ENCODE peak calls at places on chromosomes 13 and 19, in eight cellular contexts. One of them, this sample, is unnamed.

GRCh38 chr19:3366104-3366760 is at the start of gene NFIC:
- DNase-seq in neuronal stem cell: no peak
- DNase-seq in amniotic stem cell: peak
- DNase-seq in stimulated activated CD8-positive, alpha-beta memory T cell treated with anti-CD3 and anti-CD28 coated beads, Interleukin-2, amount 100 ng/mL, for 48 hours: no peak
- DNase-seq in CD8-positive, alpha-beta T cell: peak
- DNase-seq in NCI-H526: peak
- DNase-seq in non-pigmented ciliary epithelial cell: no peak
- DNase-seq in stimulated activated CD4-positive, alpha-beta T cell treated with anti-CD3 and anti-CD28 coated beads, Interleukin-4, amount 100 ng/mL, for 4 hours: peak
- DNase-seq in this sample: peak

GRCh38 chr19:18473003-18473705 is 35.2 kb upstream of the ISYNA1 start:
- DNase-seq in stimulated activated CD4-positive, alpha-beta T cell treated with anti-CD3 and anti-CD28 coated beads, Interleukin-4, amount 100 ng/mL, for 4 hours: no peak
- DNase-seq in CD8-positive, alpha-beta T cell: no peak
- DNase-seq in NCI-H526: no peak
- DNase-seq in stimulated activated CD8-positive, alpha-beta memory T cell treated with anti-CD3 and anti-CD28 coated beads, Interleukin-2, amount 100 ng/mL, for 48 hours: no peak
- DNase-seq in amniotic stem cell: no peak
- DNase-seq in non-pigmented ciliary epithelial cell: no peak
- DNase-seq in neuronal stem cell: no peak
- DNase-seq in this sample: no peak

GRCh38 chr19:1913781-1914577 is 8.8 kb downstream of the ADAT3 start:
- DNase-seq in amniotic stem cell: no peak
- DNase-seq in neuronal stem cell: no peak
- DNase-seq in stimulated activated CD8-positive, alpha-beta memory T cell treated with anti-CD3 and anti-CD28 coated beads, Interleukin-2, amount 100 ng/mL, for 48 hours: no peak
- DNase-seq in NCI-H526: no peak
- DNase-seq in CD8-positive, alpha-beta T cell: no peak
- DNase-seq in stimulated activated CD4-positive, alpha-beta T cell treated with anti-CD3 and anti-CD28 coated beads, Interleukin-4, amount 100 ng/mL, for 4 hours: no peak
- DNase-seq in non-pigmented ciliary epithelial cell: no peak
- DNase-seq in this sample: no peak

GRCh38 chr19:49017666-49018351 is 918 bp upstream of the LHB start:
- DNase-seq in amniotic stem cell: peak
- DNase-seq in stimulated activated CD8-positive, alpha-beta memory T cell treated with anti-CD3 and anti-CD28 coated beads, Interleukin-2, amount 100 ng/mL, for 48 hours: peak
- DNase-seq in CD8-positive, alpha-beta T cell: peak
- DNase-seq in non-pigmented ciliary epithelial cell: no peak
- DNase-seq in neuronal stem cell: no peak
- DNase-seq in stimulated activated CD4-positive, alpha-beta T cell treated with anti-CD3 and anti-CD28 coated beads, Interleukin-4, amount 100 ng/mL, for 4 hours: peak
- DNase-seq in NCI-H526: peak
- DNase-seq in this sample: peak

GRCh38 chr13:43961909-43962308 is 82.2 kb downstream of the LACC1 start:
- DNase-seq in CD8-positive, alpha-beta T cell: no peak
- DNase-seq in non-pigmented ciliary epithelial cell: no peak
- DNase-seq in stimulated activated CD8-positive, alpha-beta memory T cell treated with anti-CD3 and anti-CD28 coated beads, Interleukin-2, amount 100 ng/mL, for 48 hours: no peak
- DNase-seq in NCI-H526: no peak
- DNase-seq in neuronal stem cell: no peak
- DNase-seq in amniotic stem cell: no peak
- DNase-seq in stimulated activated CD4-positive, alpha-beta T cell treated with anti-CD3 and anti-CD28 coated beads, Interleukin-4, amount 100 ng/mL, for 4 hours: no peak
- DNase-seq in this sample: no peak

GRCh38 chr19:10864538-10864899 is 6.8 kb upstream of the CARM1 start:
- DNase-seq in stimulated activated CD8-positive, alpha-beta memory T cell treated with anti-CD3 and anti-CD28 coated beads, Interleukin-2, amount 100 ng/mL, for 48 hours: peak
- DNase-seq in NCI-H526: peak
- DNase-seq in amniotic stem cell: peak
- DNase-seq in CD8-positive, alpha-beta T cell: peak
- DNase-seq in stimulated activated CD4-positive, alpha-beta T cell treated with anti-CD3 and anti-CD28 coated beads, Interleukin-4, amount 100 ng/mL, for 4 hours: peak
- DNase-seq in non-pigmented ciliary epithelial cell: no peak
- DNase-seq in neuronal stem cell: peak
- DNase-seq in this sample: peak

GRCh38 chr19:7104783-7105447 is 35.4 kb downstream of the ZNF557 start:
- DNase-seq in CD8-positive, alpha-beta T cell: no peak
- DNase-seq in stimulated activated CD4-positive, alpha-beta T cell treated with anti-CD3 and anti-CD28 coated beads, Interleukin-4, amount 100 ng/mL, for 4 hours: no peak
- DNase-seq in NCI-H526: no peak
- DNase-seq in stimulated activated CD8-positive, alpha-beta memory T cell treated with anti-CD3 and anti-CD28 coated beads, Interleukin-2, amount 100 ng/mL, for 48 hours: no peak
- DNase-seq in amniotic stem cell: no peak
- DNase-seq in neuronal stem cell: no peak
- DNase-seq in non-pigmented ciliary epithelial cell: no peak
- DNase-seq in this sample: no peak

GRCh38 chr13:114132419-114133121 is at the start of gene RASA3:
- DNase-seq in amniotic stem cell: peak
- DNase-seq in CD8-positive, alpha-beta T cell: peak
- DNase-seq in non-pigmented ciliary epithelial cell: no peak
- DNase-seq in stimulated activated CD8-positive, alpha-beta memory T cell treated with anti-CD3 and anti-CD28 coated beads, Interleukin-2, amount 100 ng/mL, for 48 hours: peak
- DNase-seq in NCI-H526: peak
- DNase-seq in neuronal stem cell: peak
- DNase-seq in stimulated activated CD4-positive, alpha-beta T cell treated with anti-CD3 and anti-CD28 coated beads, Interleukin-4, amount 100 ng/mL, for 4 hours: peak
- DNase-seq in this sample: peak

GRCh38 chr19:45222724-45223123 is 22.5 kb downstream of the EXOC3L2 start:
- DNase-seq in stimulated activated CD8-positive, alpha-beta memory T cell treated with anti-CD3 and anti-CD28 coated beads, Interleukin-2, amount 100 ng/mL, for 48 hours: no peak
- DNase-seq in NCI-H526: no peak
- DNase-seq in amniotic stem cell: no peak
- DNase-seq in CD8-positive, alpha-beta T cell: no peak
- DNase-seq in non-pigmented ciliary epithelial cell: no peak
- DNase-seq in stimulated activated CD4-positive, alpha-beta T cell treated with anti-CD3 and anti-CD28 coated beads, Interleukin-4, amount 100 ng/mL, for 4 hours: no peak
- DNase-seq in neuronal stem cell: no peak
- DNase-seq in this sample: no peak

GRCh38 chr19:22595918-22596341 is 38.2 kb upstream of the ZNF492 start:
- DNase-seq in CD8-positive, alpha-beta T cell: no peak
- DNase-seq in stimulated activated CD8-positive, alpha-beta memory T cell treated with anti-CD3 and anti-CD28 coated beads, Interleukin-2, amount 100 ng/mL, for 48 hours: no peak
- DNase-seq in stimulated activated CD4-positive, alpha-beta T cell treated with anti-CD3 and anti-CD28 coated beads, Interleukin-4, amount 100 ng/mL, for 4 hours: no peak
- DNase-seq in non-pigmented ciliary epithelial cell: no peak
- DNase-seq in NCI-H526: no peak
- DNase-seq in amniotic stem cell: no peak
- DNase-seq in neuronal stem cell: no peak
- DNase-seq in this sample: no peak

GRCh38 chr13:48526269-48526668 is 6.6 kb downstream of the RCBTB2 start:
- DNase-seq in amniotic stem cell: no peak
- DNase-seq in CD8-positive, alpha-beta T cell: no peak
- DNase-seq in NCI-H526: no peak
- DNase-seq in non-pigmented ciliary epithelial cell: no peak
- DNase-seq in stimulated activated CD4-positive, alpha-beta T cell treated with anti-CD3 and anti-CD28 coated beads, Interleukin-4, amount 100 ng/mL, for 4 hours: no peak
- DNase-seq in neuronal stem cell: no peak
- DNase-seq in stimulated activated CD8-positive, alpha-beta memory T cell treated with anti-CD3 and anti-CD28 coated beads, Interleukin-2, amount 100 ng/mL, for 48 hours: no peak
- DNase-seq in this sample: no peak

GRCh38 chr13:111011899-111012298 is 97.0 kb upstream of the ANKRD10 start:
- DNase-seq in neuronal stem cell: no peak
- DNase-seq in amniotic stem cell: no peak
- DNase-seq in CD8-positive, alpha-beta T cell: no peak
- DNase-seq in NCI-H526: no peak
- DNase-seq in stimulated activated CD4-positive, alpha-beta T cell treated with anti-CD3 and anti-CD28 coated beads, Interleukin-4, amount 100 ng/mL, for 4 hours: no peak
- DNase-seq in stimulated activated CD8-positive, alpha-beta memory T cell treated with anti-CD3 and anti-CD28 coated beads, Interleukin-2, amount 100 ng/mL, for 48 hours: no peak
- DNase-seq in non-pigmented ciliary epithelial cell: no peak
- DNase-seq in this sample: no peak